ENCODE peak calls at places on chromosomes 5 and 9, in four cellular contexts. S, Z, T and H are unnamed samples.
A peak's percentile ranks its signal among the peaks of the same experiment; 100 is the strongest.

GRCh38 chr5:75824323-75824722 is 107.1 kb upstream of the POC5 start:
- DNase-seq in Z (no peak), S (no peak), T (no peak), H (no peak)

GRCh38 chr5:148042920-148043319 is 20.9 kb upstream of the SPINK5 start:
- DNase-seq in Z (no peak), T (no peak), S (no peak), H (no peak)

GRCh38 chr5:116420540-116420939 is 154.1 kb downstream of the SEMA6A start:
- DNase-seq in Z (no peak), T (no peak), S (no peak), H (no peak)

GRCh38 chr9:113998529-113999255 is 79.4 kb downstream of the AMBP start:
- DNase-seq in S (no peak), T (peak; percentile 16), Z (no peak), H (peak; percentile 21)

GRCh38 chr5:112555691-112556090 is 136.6 kb upstream of the EPB41L4A start:
- DNase-seq in Z (no peak), T (no peak), S (no peak), H (no peak)

GRCh38 chr9:134381671-134382505 is 55.6 kb downstream of the RXRA start:
- DNase-seq in T (peak; percentile 46), Z (peak; percentile 21), S (no peak), H (no peak)

GRCh38 chr5:140145818-140146522 is 20.2 kb downstream of the IGIP start:
- DNase-seq in S (no peak), T (peak; percentile 70), Z (peak; percentile 38), H (peak; percentile 51)

GRCh38 chr9:121736964-121737462 is 85.6 kb downstream of the DAB2IP start:
- DNase-seq in Z (peak; percentile 78), S (no peak), T (peak; percentile 68), H (peak; percentile 41)

GRCh38 chr5:112320408-112320807 is 98.7 kb downstream of the EPB41L4A start:
- DNase-seq in Z (no peak), S (no peak), T (no peak), H (no peak)

GRCh38 chr9:13487936-13488335 is 208.4 kb upstream of the MPDZ start:
- DNase-seq in Z (no peak), T (no peak), S (no peak), H (no peak)

GRCh38 chr9:105376893-105377292 is 70.9 kb upstream of the FSD1L start:
- DNase-seq in T (no peak), Z (no peak), S (no peak), H (peak; percentile 7)

GRCh38 chr5:1541662-1542008 is 17.9 kb upstream of the LPCAT1 start:
- DNase-seq in S (no peak), Z (no peak), T (no peak), H (no peak)

GRCh38 chr5:171825046-171825445 is 39.4 kb downstream of the SMIM23 start:
- DNase-seq in T (no peak), Z (no peak), S (no peak), H (no peak)

GRCh38 chr5:72282878-72283277 is 37.2 kb downstream of the MRPS27 start:
- DNase-seq in T (peak; percentile 20), Z (no peak), S (no peak), H (no peak)

GRCh38 chr9:119868694-119869093 is 499.5 kb upstream of the BRINP1 start:
- DNase-seq in T (no peak), S (no peak), Z (no peak), H (no peak)

GRCh38 chr9:95406114-95406513 is 88.6 kb upstream of the FANCC start:
- DNase-seq in T (no peak), S (no peak), Z (no peak), H (no peak)

DNA sequence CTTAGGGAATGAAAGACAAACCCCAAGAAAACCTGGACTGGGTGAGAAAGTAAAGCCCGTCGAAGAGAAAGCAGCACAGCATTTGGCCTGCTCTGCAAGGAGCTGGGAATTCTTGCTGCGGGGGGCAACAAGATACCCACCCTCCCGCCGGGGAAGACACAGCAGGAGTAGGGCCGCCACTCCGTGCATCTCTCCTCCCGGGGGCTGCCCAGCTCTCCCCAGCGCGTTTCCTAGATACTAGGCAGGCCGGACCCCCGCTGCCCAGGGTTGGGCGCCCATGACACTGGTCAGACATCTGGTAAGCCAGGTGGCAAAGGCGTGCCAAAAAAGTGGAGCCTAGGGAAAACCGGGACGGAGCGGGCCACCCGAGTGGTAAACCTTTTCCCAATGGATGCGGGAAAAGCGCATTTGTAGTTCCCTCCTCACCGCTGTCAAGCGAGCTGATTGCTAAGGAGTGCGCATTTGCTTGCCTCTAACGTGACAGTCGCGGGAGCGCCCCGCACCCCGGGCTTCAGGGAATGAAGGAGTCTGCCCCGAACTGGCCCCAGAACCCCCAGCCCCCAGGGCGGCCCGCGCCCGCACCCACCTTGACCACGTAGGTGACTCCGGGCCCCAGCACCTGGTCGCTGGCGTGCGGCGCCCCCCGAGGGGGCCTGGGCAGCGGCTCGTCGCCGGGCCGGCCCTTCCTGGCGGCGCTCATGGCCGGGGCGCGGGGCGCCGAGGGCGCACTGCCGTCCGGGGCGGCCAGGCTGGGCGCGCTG is 1.0 kb downstream of the SHC3 start:
- DNase-seq in S (no peak), Z (no peak), T (no peak), H (no peak)
- TF ChIP-seq POLR2AphosphoS2 in S (no peak), Z (no peak), T (no peak), H (no peak)

GRCh38 chr9:126423709-126424185 is 97.1 kb downstream of the MVB12B start:
- DNase-seq in T (no peak), S (no peak), Z (no peak), H (no peak)

GRCh38 chr9:126420643-126421564 is 94.3 kb downstream of the MVB12B start:
- DNase-seq in T (no peak), S (no peak), Z (peak; percentile 42), H (peak; percentile 55)

GRCh38 chr9:126423022-126423708 is 96.5 kb downstream of the MVB12B start:
- DNase-seq in T (no peak), S (no peak), Z (no peak), H (no peak)

GRCh38 chr9:126420148-126420547 is 93.5 kb downstream of the MVB12B start:
- DNase-seq in T (no peak), Z (no peak), S (no peak), H (no peak)

GRCh38 chr9:126421567-126422428 is 95.2 kb downstream of the MVB12B start:
- DNase-seq in Z (no peak), S (no peak), T (no peak), H (no peak)
- TF ChIP-seq CEBPB in Z (no peak), S (no peak), T (no peak), H (no peak)

GRCh38 chr5:151204051-151204450 is 19.8 kb downstream of the CCDC69 start:
- DNase-seq in T (no peak), S (no peak), Z (no peak), H (no peak)
- TF ChIP-seq POLR2AphosphoS2 in T (no peak), S (no peak), Z (no peak), H (no peak)

GRCh38 chr9:129383005-129383414 is 204.9 kb upstream of the IER5L start:
- DNase-seq in S (no peak), Z (no peak), T (no peak), H (no peak)
- TF ChIP-seq CEBPB in S (no peak), Z (no peak), T (no peak), H (no peak)

DNA sequence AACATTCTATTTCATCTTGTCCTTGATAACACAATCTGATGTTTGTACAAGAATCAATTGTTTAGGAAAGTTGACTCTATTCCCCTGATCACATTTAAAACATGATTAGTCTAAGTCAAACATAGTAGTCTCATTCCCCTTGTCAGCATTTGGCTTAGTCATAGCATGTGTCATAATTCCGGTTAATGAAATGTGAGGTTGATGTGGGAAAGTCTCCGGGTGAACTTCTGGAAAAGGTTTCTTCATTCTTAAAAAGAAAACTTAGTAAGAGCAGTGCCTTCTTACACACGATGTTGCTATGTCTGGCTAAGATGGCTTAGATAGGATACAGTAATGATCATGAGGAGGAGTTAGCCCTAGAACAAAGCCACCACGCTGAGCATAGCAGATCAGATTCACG is 462.5 kb upstream of the PAPPA start:
- DNase-seq in S (no peak), T (no peak), Z (no peak), H (peak; percentile 83)
- TF ChIP-seq POLR2AphosphoS2 in S (no peak), T (no peak), Z (no peak), H (no peak)

DNA sequence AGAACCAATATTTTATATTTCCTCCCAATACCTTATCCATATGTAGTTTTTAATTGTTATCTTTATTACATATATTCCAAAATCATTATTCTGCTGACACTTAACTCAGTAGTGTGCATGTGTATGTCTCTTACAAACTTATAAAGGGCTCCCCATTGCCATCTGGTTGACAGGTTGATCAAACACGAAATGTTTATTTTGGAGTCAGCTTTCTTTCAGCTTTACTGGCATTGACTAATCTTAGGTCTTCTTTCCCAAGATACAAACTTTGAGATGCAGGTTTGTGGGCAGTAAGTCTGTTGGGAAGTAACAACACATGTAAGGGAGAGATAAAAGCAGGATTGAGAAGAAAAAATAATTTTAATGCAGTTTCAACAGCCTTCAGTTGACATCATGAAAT is 716.0 kb upstream of the CHD1 start:
- DNase-seq in Z (no peak), T (no peak), S (no peak), H (no peak)
- TF ChIP-seq CEBPB in Z (no peak), T (no peak), S (no peak), H (no peak)

DNA sequence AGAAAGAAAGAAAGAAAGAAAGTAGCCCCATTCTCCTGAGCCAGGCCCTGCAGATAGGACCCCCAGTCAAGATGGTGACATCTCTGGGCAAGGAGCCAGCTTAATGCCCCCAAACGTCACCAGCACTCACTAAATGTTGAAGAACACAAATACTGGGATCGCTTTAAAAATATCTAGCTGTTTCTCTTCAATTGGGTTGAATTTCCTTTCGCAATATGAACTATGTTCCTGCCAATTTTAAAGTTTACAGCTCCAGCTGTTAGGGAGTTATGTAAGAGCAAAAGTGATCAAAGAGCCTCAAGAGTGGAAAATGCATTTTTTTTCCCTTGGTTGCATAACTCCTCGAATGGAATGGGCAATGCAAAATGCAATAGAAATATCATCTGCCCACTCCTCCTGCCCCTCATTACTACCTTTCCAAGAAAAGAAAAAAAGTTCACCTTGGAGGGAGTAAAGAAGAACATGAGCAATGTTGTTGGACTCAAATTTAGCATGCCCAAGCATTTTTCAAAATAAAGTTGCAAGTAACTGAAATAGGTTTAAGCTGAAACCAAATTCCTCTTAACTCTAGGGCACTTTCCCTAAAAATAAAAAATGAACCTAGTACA is 244.2 kb upstream of the PIK3R1 start:
- DNase-seq in Z (peak; percentile 48), S (no peak), T (no peak), H (no peak)
- TF ChIP-seq POLR2AphosphoS2 in Z (no peak), S (no peak), T (no peak), H (no peak)